ENCODE peak calls at places on chromosome 20, in seven cellular contexts. L is endodermal cell, U is AG04449, A is tibial nerve, J is fibroblast of the aortic adventitia, I is Panc1, X is cardiac fibroblast. T is an unnamed sample.

GRCh38 chr20:34312544-34313217 is 9.5 kb upstream of the AHCY start:
- DNase-seq in L (peak), U (no peak), A (peak), J (peak), I (peak), X (peak), T (peak)

GRCh38 chr20:16444056-16444777 is 129.0 kb downstream of the KIF16B start:
- DNase-seq in L (no peak), U (no peak), A (no peak), J (peak), I (no peak), X (peak), T (no peak)

GRCh38 chr20:22701679-22702308 is 117.4 kb upstream of the FOXA2 start:
- DNase-seq in L (no peak), U (no peak), A (no peak), J (no peak), I (no peak), X (no peak), T (no peak)

GRCh38 chr20:13183005-13183404 is 38.1 kb upstream of the ISM1 start:
- DNase-seq in L (no peak), U (no peak), A (no peak), J (no peak), I (no peak), X (no peak), T (no peak)

GRCh38 chr20:58593880-58594473 is 57.1 kb upstream of the STX16 start:
- DNase-seq in L (no peak), U (no peak), A (no peak), J (no peak), I (no peak), X (no peak), T (no peak)

GRCh38 chr20:45823949-45824835 is 2.9 kb downstream of the TNNC2 start:
- DNase-seq in L (peak), U (no peak), A (no peak), J (peak), I (no peak), X (peak), T (no peak)

GRCh38 chr20:33910056-33910455 is 83.7 kb upstream of the RALY start:
- DNase-seq in L (no peak), U (no peak), A (no peak), J (peak), I (no peak), X (peak), T (no peak)

GRCh38 chr20:37193226-37193625 is 13.9 kb upstream of the MROH8 start:
- DNase-seq in L (no peak), U (no peak), A (no peak), J (no peak), I (no peak), X (no peak), T (no peak)

GRCh38 chr20:58429303-58429702 is 40.3 kb downstream of the VAPB start:
- DNase-seq in L (no peak), U (no peak), A (no peak), J (no peak), I (no peak), X (no peak), T (no peak)

GRCh38 chr20:6828794-6829423 is 61.4 kb downstream of the BMP2 start:
- DNase-seq in L (peak), U (no peak), A (peak), J (peak), I (peak), X (peak), T (peak)

GRCh38 chr20:20369353-20370086 is 1.6 kb downstream of the INSM1 start:
- DNase-seq in L (peak), U (no peak), A (no peak), J (no peak), I (no peak), X (no peak), T (no peak)

GRCh38 chr20:62900052-62900691 is 26.1 kb downstream of the DIDO1 start:
- DNase-seq in L (peak), U (no peak), A (peak), J (peak), I (no peak), X (peak), T (peak)
- H3K4me3 ChIP-seq in L (no peak), U (no peak), A (no peak), J (no peak), I (no peak), X (no peak), T (no peak)

DNA sequence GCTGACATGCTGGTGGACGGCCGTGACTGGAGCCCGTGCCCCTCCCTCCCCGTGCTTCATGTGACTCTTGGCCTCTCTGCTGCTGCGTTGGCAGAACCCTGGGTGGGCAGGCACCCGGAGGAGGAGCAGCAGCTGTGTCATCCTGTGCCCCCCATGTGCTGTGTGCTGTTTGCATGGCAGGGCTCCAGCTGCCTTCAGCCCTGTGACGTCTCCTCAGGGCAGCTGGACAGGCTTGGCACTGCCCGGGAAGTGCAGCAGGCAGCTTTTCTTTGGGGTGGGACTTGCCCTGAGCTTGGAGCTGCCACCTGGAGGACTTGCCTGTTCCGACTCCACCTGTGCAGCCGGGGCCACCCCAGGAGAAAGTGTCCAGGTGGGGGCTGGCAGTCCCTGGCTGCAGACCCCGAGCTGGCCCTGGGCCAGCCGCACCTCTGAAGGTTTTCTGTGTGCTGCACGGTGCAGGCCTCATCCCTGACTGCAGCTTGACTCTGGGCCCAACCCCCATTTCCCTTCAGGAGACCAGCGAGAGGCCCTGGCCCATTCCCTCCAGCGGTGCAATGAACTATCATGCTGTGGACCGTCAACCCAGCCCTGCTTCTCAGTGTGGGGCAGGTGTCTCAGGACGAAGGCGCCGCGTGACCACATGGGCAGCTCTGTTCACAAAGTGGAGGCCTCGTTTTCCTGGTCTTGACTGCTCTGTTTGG is 8.1 kb downstream of the NPBWR2 start:
- DNase-seq in L (no peak), U (no peak), A (no peak), J (no peak), I (no peak), X (no peak), T (no peak)
- H3K4me3 ChIP-seq in L (no peak), U (no peak), A (no peak), J (no peak), I (no peak), X (no peak), T (no peak)

DNA sequence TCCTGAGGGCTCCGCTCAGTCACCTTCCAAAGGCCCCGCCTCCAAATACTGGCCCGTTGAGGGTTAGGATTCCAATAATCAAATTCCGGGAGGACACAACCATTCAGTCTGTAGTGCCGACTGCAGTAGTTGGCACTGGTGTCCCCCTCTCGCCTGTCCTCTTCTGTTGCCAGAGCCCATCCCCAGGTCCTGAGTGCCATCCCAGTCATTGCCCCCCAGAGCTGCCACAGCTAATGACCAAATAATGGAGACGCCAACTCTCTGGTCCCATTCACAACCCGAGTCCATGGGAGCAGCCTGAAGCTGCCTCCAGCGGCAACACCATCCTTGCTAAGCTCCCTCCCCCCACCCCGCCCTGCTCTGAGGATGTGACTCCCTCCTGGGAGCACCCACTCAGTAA is 115.9 kb downstream of the JPH2 start:
- DNase-seq in L (no peak), U (no peak), A (no peak), J (no peak), I (no peak), X (no peak), T (no peak)
- H3K4me3 ChIP-seq in L (no peak), U (no peak), A (no peak), J (no peak), I (no peak), X (no peak), T (no peak)

DNA sequence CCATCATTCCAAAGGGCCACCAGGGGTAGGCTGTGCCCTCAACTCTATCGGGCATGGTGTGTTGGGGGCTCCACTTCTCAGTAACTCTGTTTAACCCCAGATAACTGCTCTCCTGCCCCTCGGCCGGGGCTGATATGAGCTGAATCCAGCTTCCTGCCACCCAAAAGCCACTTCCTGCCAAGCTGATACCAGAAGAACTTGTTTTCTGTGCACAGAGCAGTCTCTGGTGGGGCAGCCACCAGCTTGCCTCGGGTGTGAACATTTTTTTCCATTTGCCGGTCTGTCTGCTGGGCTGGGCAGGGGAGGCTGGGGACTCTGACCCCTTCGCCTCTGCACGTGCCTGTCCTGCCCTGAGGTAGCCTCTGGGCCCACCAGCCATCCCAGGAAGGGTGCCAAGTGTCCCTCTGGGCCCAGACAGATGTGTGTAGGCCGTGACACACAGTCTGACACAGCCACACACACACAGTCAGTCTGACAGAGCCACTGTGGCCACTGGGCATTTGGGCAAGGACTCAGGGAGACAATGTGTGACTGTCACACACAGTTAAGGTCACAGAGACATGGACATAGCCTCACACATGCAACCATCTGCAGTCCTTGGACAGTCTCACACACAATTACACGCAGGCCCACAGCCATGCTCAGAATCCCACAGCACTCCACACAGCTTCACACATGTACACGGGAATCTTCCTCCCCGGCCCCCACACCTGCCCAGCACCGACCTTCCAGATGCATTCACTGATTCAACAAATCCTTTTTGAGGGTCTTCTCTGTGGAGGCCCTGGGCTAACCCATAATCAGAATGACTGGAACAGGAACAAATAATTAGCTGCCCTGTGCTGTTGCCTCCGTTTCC is 45.1 kb downstream of the NOL4L start:
- DNase-seq in L (peak), U (no peak), A (no peak), J (no peak), I (no peak), X (no peak), T (no peak)
- H3K4me3 ChIP-seq in L (no peak), U (no peak), A (no peak), J (no peak), I (no peak), X (no peak), T (no peak)

DNA sequence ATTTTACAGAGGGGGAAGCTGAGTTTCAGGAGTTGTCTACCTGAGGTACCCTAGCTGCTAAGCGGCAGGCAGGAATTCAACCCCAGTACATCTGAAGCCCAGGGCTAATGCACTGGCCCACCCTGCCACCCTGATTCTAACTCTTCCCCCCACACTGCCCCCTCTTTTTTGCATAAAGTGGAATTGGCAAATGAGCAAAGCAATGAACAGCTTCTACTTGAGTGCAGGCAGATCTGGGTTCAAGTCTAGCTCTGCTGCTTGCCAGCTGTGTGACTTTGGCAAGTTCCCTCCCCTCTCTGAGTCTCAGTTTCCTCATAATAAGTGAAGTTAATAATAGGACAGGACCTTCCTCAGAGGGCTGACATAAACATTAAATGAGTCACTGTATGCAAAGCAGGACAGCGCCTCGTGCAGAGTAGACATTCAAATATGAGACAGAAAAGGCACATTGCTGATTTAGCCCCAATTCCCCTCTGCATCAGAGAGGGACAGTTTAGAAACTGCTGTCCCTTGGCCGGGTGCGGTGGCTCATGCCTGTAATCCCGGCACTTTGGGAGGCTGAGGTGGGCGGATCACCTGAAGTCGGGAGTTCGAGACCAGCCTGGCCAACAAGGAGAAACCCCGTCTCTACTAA is 4.7 kb downstream of the ADA start:
- DNase-seq in L (no peak), U (no peak), A (no peak), J (no peak), I (no peak), X (peak), T (no peak)
- H3K4me3 ChIP-seq in L (no peak), U (no peak), A (no peak), J (no peak), I (no peak), X (no peak), T (no peak)

GRCh38 chr20:47502271-47502730 is 614 bp downstream of the NCOA3 start:
- DNase-seq in L (peak), U (no peak), A (no peak), J (peak), I (no peak), X (peak), T (no peak)

GRCh38 chr20:47501483-47502270 is at the start of gene NCOA3:
- DNase-seq in L (peak), U (peak), A (peak), J (peak), I (peak), X (peak), T (peak)

GRCh38 chr20:47502801-47503239 is 1.1 kb downstream of the NCOA3 start:
- DNase-seq in L (no peak), U (no peak), A (no peak), J (peak), I (no peak), X (peak), T (no peak)

GRCh38 chr20:47501117-47501482 is 587 bp upstream of the NCOA3 start:
- DNase-seq in L (no peak), U (no peak), A (no peak), J (peak), I (no peak), X (no peak), T (no peak)

GRCh38 chr20:47503685-47504084 is 2.0 kb downstream of the NCOA3 start:
- DNase-seq in L (no peak), U (no peak), A (no peak), J (no peak), I (no peak), X (no peak), T (no peak)
- H3K4me3 ChIP-seq in L (peak), U (peak), A (no peak), J (peak), I (peak), X (peak), T (peak)

GRCh38 chr20:49984426-49985153 is 1.8 kb downstream of the SNAI1 start:
- DNase-seq in L (no peak), U (no peak), A (no peak), J (no peak), I (no peak), X (no peak), T (no peak)
- H3K4me3 ChIP-seq in L (peak), U (peak), A (peak), J (peak), I (peak), X (peak), T (peak)

GRCh38 chr20:10671850-10672578 is 1.8 kb downstream of the JAG1 start:
- DNase-seq in L (peak), U (no peak), A (peak), J (peak), I (no peak), X (peak), T (no peak)
- H3K4me3 ChIP-seq in L (peak), U (peak), A (peak), J (peak), I (peak), X (peak), T (peak)

GRCh38 chr20:62707981-62708521 is 585 bp upstream of the NTSR1 start:
- DNase-seq in L (peak), U (no peak), A (no peak), J (no peak), I (no peak), X (no peak), T (no peak)
- H3K4me3 ChIP-seq in L (no peak), U (no peak), A (no peak), J (peak), I (peak), X (no peak), T (no peak)

DNA sequence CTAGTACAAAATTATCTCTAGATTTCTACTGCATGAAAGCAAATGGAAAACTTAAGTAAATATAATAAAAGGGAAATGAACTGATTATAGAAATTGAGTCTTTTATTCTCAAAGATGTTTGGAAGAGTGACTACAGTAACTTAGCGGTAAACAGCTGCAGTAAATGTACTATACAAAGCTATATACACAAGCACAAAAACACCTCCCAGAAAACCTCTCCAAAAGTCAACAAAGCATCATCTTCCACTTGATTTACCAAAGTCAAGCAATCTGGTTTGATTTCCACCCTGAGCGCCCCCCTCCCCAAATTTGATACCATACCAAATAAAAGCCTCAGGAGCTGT is 142.1 kb upstream of the SHLD1 start:
- DNase-seq in L (no peak), U (no peak), A (no peak), J (no peak), I (no peak), X (no peak), T (no peak)
- H3K4me3 ChIP-seq in L (peak), U (peak), A (no peak), J (peak), I (no peak), X (peak), T (peak)

T was measured in skeletal muscle cell.